ENCODE peak calls at places on chromosomes 11 and 22, in four cellular contexts. One of them, this sample, is unnamed. For H3K9me3, the result is how much of the 10 kb centered on the place peaks cover.

GRCh38 chr11:126113012-126113411 is 50.3 kb upstream of the CDON start:
- DNase-seq in breast epithelium: no peak
- DNase-seq in ovary: no peak
- DNase-seq in sigmoid colon: peak
- DNase-seq in this sample: no peak

GRCh38 chr11:119744577-119744976 is 15.6 kb upstream of the NECTIN1 start:
- DNase-seq in breast epithelium: no peak
- DNase-seq in sigmoid colon: peak
- DNase-seq in ovary: no peak
- DNase-seq in this sample: no peak

GRCh38 chr22:24727218-24727851 is 47.2 kb downstream of the PIWIL3 start:
- DNase-seq in sigmoid colon: no peak
- DNase-seq in ovary: no peak
- DNase-seq in breast epithelium: no peak
- DNase-seq in this sample: peak

GRCh38 chr11:9264381-9265210 is 554 bp downstream of the DENND5A start:
- DNase-seq in sigmoid colon: peak
- DNase-seq in breast epithelium: no peak
- DNase-seq in ovary: peak
- DNase-seq in this sample: no peak

GRCh38 chr11:8745431-8745986 is 62.9 kb downstream of the RPL27A start:
- DNase-seq in breast epithelium: no peak
- DNase-seq in sigmoid colon: peak
- DNase-seq in ovary: no peak
- DNase-seq in this sample: no peak

GRCh38 chr22:50186789-50187523 is 1.2 kb downstream of the TRABD start:
- DNase-seq in sigmoid colon: no peak
- DNase-seq in ovary: no peak
- DNase-seq in breast epithelium: no peak
- DNase-seq in this sample: no peak

GRCh38 chr11:61270354-61271070 is 24.6 kb downstream of the VWCE start:
- DNase-seq in sigmoid colon: no peak
- DNase-seq in ovary: no peak
- DNase-seq in breast epithelium: no peak
- DNase-seq in this sample: peak

GRCh38 chr11:47837929-47838328 is 10.2 kb downstream of the NUP160 start:
- DNase-seq in breast epithelium: no peak
- DNase-seq in sigmoid colon: no peak
- DNase-seq in ovary: no peak
- DNase-seq in this sample: no peak

GRCh38 chr11:47448566-47449427 is at the start of gene RAPSN:
- DNase-seq in sigmoid colon: no peak
- DNase-seq in breast epithelium: no peak
- DNase-seq in ovary: no peak
- DNase-seq in this sample: no peak

GRCh38 chr11:30454108-30454507 is 131.2 kb downstream of the ARL14EP start:
- DNase-seq in sigmoid colon: no peak
- DNase-seq in ovary: no peak
- DNase-seq in breast epithelium: no peak
- DNase-seq in this sample: no peak

GRCh38 chr11:118136826-118137225 is 15.8 kb downstream of the SCN4B start:
- DNase-seq in breast epithelium: no peak
- DNase-seq in ovary: no peak
- DNase-seq in sigmoid colon: peak
- DNase-seq in this sample: no peak

GRCh38 chr11:31810779-31811647 is at the start of gene PAX6:
- DNase-seq in sigmoid colon: peak
- DNase-seq in breast epithelium: peak
- DNase-seq in ovary: no peak
- DNase-seq in this sample: no peak

GRCh38 chr22:19579113-19579811 is 55.1 kb upstream of the CLDN5 start:
- DNase-seq in sigmoid colon: no peak
- DNase-seq in ovary: no peak
- DNase-seq in breast epithelium: no peak
- DNase-seq in this sample: no peak

GRCh38 chr11:116596346-116597260 is 176.2 kb downstream of the BUD13 start:
- DNase-seq in ovary: no peak
- DNase-seq in breast epithelium: no peak
- DNase-seq in sigmoid colon: peak
- DNase-seq in this sample: no peak

GRCh38 chr11:40867991-40868685 is 591.3 kb downstream of the LRRC4C start:
- DNase-seq in sigmoid colon: no peak
- DNase-seq in ovary: no peak
- DNase-seq in breast epithelium: no peak
- DNase-seq in this sample: no peak

GRCh38 chr11:1101318-1102089 is 26.8 kb downstream of the MUC2 start:
- DNase-seq in ovary: no peak
- DNase-seq in sigmoid colon: no peak
- DNase-seq in breast epithelium: no peak
- DNase-seq in this sample: no peak

GRCh38 chr11:45024846-45025623 is 74.4 kb upstream of the TP53I11 start:
- DNase-seq in sigmoid colon: no peak
- DNase-seq in ovary: no peak
- DNase-seq in breast epithelium: no peak
- DNase-seq in this sample: no peak

GRCh38 chr11:112082729-112083128 is 3.8 kb downstream of the TIMM8B start:
- DNase-seq in ovary: no peak
- DNase-seq in sigmoid colon: no peak
- DNase-seq in breast epithelium: no peak
- DNase-seq in this sample: no peak

GRCh38 chr22:43481528-43482309 is 69.9 kb downstream of the MPPED1 start:
- DNase-seq in ovary: no peak
- DNase-seq in breast epithelium: no peak
- DNase-seq in sigmoid colon: no peak
- DNase-seq in this sample: no peak

GRCh38 chr11:122668562-122669090 is 13.1 kb downstream of the UBASH3B start:
- DNase-seq in sigmoid colon: no peak
- DNase-seq in breast epithelium: no peak
- DNase-seq in ovary: no peak
- DNase-seq in this sample: peak

GRCh38 chr11:60840711-60841430 is 1.0 kb upstream of the CCDC86 start:
- DNase-seq in sigmoid colon: peak
- DNase-seq in ovary: peak
- DNase-seq in breast epithelium: no peak
- DNase-seq in this sample: peak

GRCh38 chr11:128692750-128693578 is 908 bp upstream of the FLI1 start:
- DNase-seq in breast epithelium: no peak
- DNase-seq in ovary: no peak
- DNase-seq in sigmoid colon: no peak
- DNase-seq in this sample: no peak

GRCh38 chr11:14454861-14455632 is 44.6 kb downstream of the COPB1 start:
- DNase-seq in ovary: no peak
- DNase-seq in breast epithelium: no peak
- DNase-seq in sigmoid colon: no peak
- DNase-seq in this sample: no peak

GRCh38 chr11:14541180-14541579 is 21.0 kb upstream of the PSMA1 start:
- DNase-seq in breast epithelium: no peak
- DNase-seq in ovary: peak
- DNase-seq in sigmoid colon: no peak
- DNase-seq in this sample: no peak

GRCh38 chr11:73055655-73056354 is 86.3 kb downstream of the FCHSD2 start:
- DNase-seq in sigmoid colon: no peak
- DNase-seq in ovary: no peak
- DNase-seq in breast epithelium: no peak
- DNase-seq in this sample: no peak

GRCh38 chr11:118895093-118896039 is 11.7 kb downstream of the CXCR5 start:
- DNase-seq in breast epithelium: no peak
- DNase-seq in ovary: no peak
- DNase-seq in sigmoid colon: no peak
- DNase-seq in this sample: no peak

GRCh38 chr11:108698844-108699642 is 34.2 kb downstream of the DDX10 start:
- DNase-seq in breast epithelium: no peak
- DNase-seq in ovary: no peak
- DNase-seq in sigmoid colon: no peak
- DNase-seq in this sample: no peak

GRCh38 chr11:133508448-133508847 is 23.9 kb downstream of the OPCML start:
- DNase-seq in breast epithelium: no peak
- DNase-seq in sigmoid colon: no peak
- DNase-seq in ovary: no peak
- DNase-seq in this sample: no peak

GRCh38 chr11:3841426-3842304 is 906 bp upstream of the RHOG start:
- DNase-seq in breast epithelium: peak
- DNase-seq in ovary: peak
- DNase-seq in sigmoid colon: peak
- DNase-seq in this sample: peak

GRCh38 chr11:1450958-1451710 is 35.4 kb downstream of the MOB2 start:
- DNase-seq in ovary: no peak
- DNase-seq in breast epithelium: no peak
- DNase-seq in sigmoid colon: no peak
- DNase-seq in this sample: no peak

GRCh38 chr11:100584201-100584600 is 102.9 kb upstream of the ARHGAP42 start:
- DNase-seq in breast epithelium: no peak
- DNase-seq in sigmoid colon: no peak
- DNase-seq in ovary: no peak
- DNase-seq in this sample: no peak

GRCh38 chr11:120622189-120622912 is 110.8 kb downstream of the GRIK4 start:
- DNase-seq in ovary: no peak
- DNase-seq in sigmoid colon: no peak
- DNase-seq in breast epithelium: no peak
- DNase-seq in this sample: no peak

GRCh38 chr11:14190992-14191773 is 167.8 kb downstream of the RRAS2 start:
- DNase-seq in breast epithelium: no peak
- DNase-seq in sigmoid colon: no peak
- DNase-seq in ovary: no peak
- DNase-seq in this sample: no peak

GRCh38 chr22:44920183-44920582 is 89.6 kb downstream of the PHF21B start:
- DNase-seq in ovary: no peak
- DNase-seq in sigmoid colon: peak
- DNase-seq in breast epithelium: peak
- DNase-seq in this sample: no peak

GRCh38 chr11:120929090-120929489 is 94.8 kb upstream of the TBCEL start:
- DNase-seq in sigmoid colon: no peak
- DNase-seq in breast epithelium: no peak
- DNase-seq in ovary: no peak
- DNase-seq in this sample: no peak

DNA sequence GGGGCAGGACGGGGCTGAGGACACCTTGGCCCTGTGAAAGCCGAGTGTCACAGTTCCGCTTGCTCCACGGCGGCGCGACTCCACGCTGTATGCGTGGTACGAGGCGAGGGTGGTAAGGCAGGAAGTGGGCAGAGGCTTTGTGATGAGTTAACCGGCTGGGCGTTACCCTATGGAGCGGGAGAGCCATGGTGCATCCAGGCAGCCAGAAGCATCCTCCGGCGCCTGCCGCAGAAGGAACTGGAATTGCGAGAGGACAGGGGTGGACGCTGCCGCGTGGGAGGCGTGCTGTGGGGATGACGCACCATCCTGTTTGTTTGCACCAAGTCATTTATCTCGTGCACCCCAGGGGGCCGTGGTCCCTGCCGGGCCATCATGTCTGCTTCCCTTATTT is 643.9 kb downstream of the BRD1 start:
- DNase-seq in sigmoid colon: no peak
- DNase-seq in ovary: no peak
- DNase-seq in breast epithelium: no peak
- DNase-seq in this sample: no peak
- H3K9me3 ChIP-seq in sigmoid colon: under half
- H3K9me3 ChIP-seq in ovary: under half
- H3K9me3 ChIP-seq in breast epithelium: under half
- H3K9me3 ChIP-seq in this sample: half or more

GRCh38 chr22:27828214-27828587 is 26.6 kb upstream of the MN1 start:
- DNase-seq in ovary: peak
- DNase-seq in breast epithelium: no peak
- DNase-seq in sigmoid colon: no peak
- DNase-seq in this sample: no peak

GRCh38 chr22:27820896-27821866 is 19.6 kb upstream of the MN1 start:
- DNase-seq in ovary: no peak
- DNase-seq in breast epithelium: no peak
- DNase-seq in sigmoid colon: no peak
- DNase-seq in this sample: no peak

GRCh38 chr22:27827586-27828213 is 26.1 kb upstream of the MN1 start:
- DNase-seq in sigmoid colon: peak
- DNase-seq in ovary: peak
- DNase-seq in breast epithelium: no peak
- DNase-seq in this sample: no peak

GRCh38 chr22:27823221-27823620 is 21.7 kb upstream of the MN1 start:
- DNase-seq in ovary: no peak
- DNase-seq in sigmoid colon: no peak
- DNase-seq in breast epithelium: no peak
- DNase-seq in this sample: no peak

GRCh38 chr22:27825174-27825573 is 23.6 kb upstream of the MN1 start:
- DNase-seq in ovary: no peak
- DNase-seq in sigmoid colon: no peak
- DNase-seq in breast epithelium: no peak
- DNase-seq in this sample: no peak
- TF ChIP-seq CTCF in ovary: no peak
- TF ChIP-seq CTCF in sigmoid colon: no peak
- TF ChIP-seq CTCF in breast epithelium: no peak
- TF ChIP-seq CTCF in this sample: no peak

GRCh38 chr22:26642465-26643367 is 14.7 kb upstream of the MIAT start:
- DNase-seq in ovary: no peak
- DNase-seq in breast epithelium: no peak
- DNase-seq in sigmoid colon: no peak
- DNase-seq in this sample: no peak
- H3K27ac ChIP-seq in ovary: no peak
- H3K27ac ChIP-seq in breast epithelium: no peak
- H3K27ac ChIP-seq in sigmoid colon: no peak
- H3K27ac ChIP-seq in this sample: no peak

GRCh38 chr22:47225931-47226633 is 463.6 kb downstream of the TBC1D22A start:
- DNase-seq in breast epithelium: no peak
- DNase-seq in sigmoid colon: peak
- DNase-seq in ovary: no peak
- DNase-seq in this sample: no peak

GRCh38 chr22:47220752-47221151 is 458.3 kb downstream of the TBC1D22A start:
- DNase-seq in ovary: no peak
- DNase-seq in breast epithelium: no peak
- DNase-seq in sigmoid colon: no peak
- DNase-seq in this sample: no peak

GRCh38 chr22:47221840-47222615 is 459.6 kb downstream of the TBC1D22A start:
- DNase-seq in sigmoid colon: peak
- DNase-seq in breast epithelium: no peak
- DNase-seq in ovary: no peak
- DNase-seq in this sample: no peak

GRCh38 chr22:47228767-47229166 is 466.3 kb downstream of the TBC1D22A start:
- DNase-seq in breast epithelium: no peak
- DNase-seq in ovary: no peak
- DNase-seq in sigmoid colon: no peak
- DNase-seq in this sample: no peak

GRCh38 chr22:47225080-47225930 is 462.9 kb downstream of the TBC1D22A start:
- DNase-seq in breast epithelium: no peak
- DNase-seq in ovary: no peak
- DNase-seq in sigmoid colon: peak
- DNase-seq in this sample: no peak
- H3K9me3 ChIP-seq in breast epithelium: under half
- H3K9me3 ChIP-seq in ovary: under half
- H3K9me3 ChIP-seq in sigmoid colon: under half
- H3K9me3 ChIP-seq in this sample: under half

This sample was measured in AG04450.